ENCODE peak calls at places on chromosomes 13 and 19, in five cellular contexts. K is cardiac muscle cell, V is testis, L is RWPE1, S is left lung. M is an unnamed sample.

GRCh38 chr13:48994731-48995130 is 19.0 kb downstream of the FNDC3A start:
- DNase-seq in V (no peak), S (no peak), L (no peak), K (no peak), M (no peak)

GRCh38 chr13:95326695-95327094 is 25.4 kb upstream of the ABCC4 start:
- DNase-seq in L (no peak), V (no peak), K (no peak), S (no peak), M (no peak)

GRCh38 chr19:37988758-37989635 is 82.0 kb downstream of the SIPA1L3 start:
- DNase-seq in K (no peak), S (no peak), V (no peak), L (no peak), M (peak)

GRCh38 chr19:37251308-37252229 is 33.6 kb downstream of the ZNF383 start:
- DNase-seq in V (peak), L (peak), K (no peak), S (peak), M (peak)

GRCh38 chr19:3196064-3196932 is 10.6 kb downstream of the NCLN start:
- DNase-seq in K (no peak), S (peak), V (no peak), L (no peak), M (no peak)

GRCh38 chr19:5048727-5049553 is 80.0 kb downstream of the KDM4B start:
- DNase-seq in L (no peak), K (no peak), S (peak), V (no peak), M (no peak)

GRCh38 chr13:49503951-49504350 is 8.2 kb downstream of the PHF11 start:
- DNase-seq in L (no peak), S (no peak), V (no peak), K (no peak), M (no peak)

GRCh38 chr13:95301947-95302386 is 716 bp upstream of the ABCC4 start:
- DNase-seq in L (no peak), S (no peak), V (no peak), K (no peak), M (no peak)

GRCh38 chr19:12364391-12365093 is 941 bp downstream of the ZNF442 start:
- DNase-seq in S (no peak), V (peak), L (peak), K (peak), M (peak)

GRCh38 chr13:83498486-83499190 is 383.6 kb downstream of the SLITRK1 start:
- DNase-seq in L (peak), K (no peak), V (no peak), S (no peak), M (no peak)

GRCh38 chr19:10193666-10194499 is 870 bp downstream of the DNMT1 start:
- DNase-seq in L (peak), S (peak), K (no peak), V (peak), M (peak)

GRCh38 chr19:45455707-45456499 is 11.9 kb upstream of the FOSB start:
- DNase-seq in L (peak), V (peak), S (peak), K (peak), M (peak)

GRCh38 chr13:113086031-113086750 is 19.4 kb upstream of the F7 start:
- DNase-seq in V (no peak), S (peak), K (no peak), L (no peak), M (peak)

GRCh38 chr13:30334663-30335386 is 27.5 kb upstream of the KATNAL1 start:
- DNase-seq in S (no peak), K (peak), L (no peak), V (peak), M (no peak)

GRCh38 chr13:46995874-46996273 is 99.0 kb upstream of the HTR2A start:
- DNase-seq in L (no peak), V (no peak), S (no peak), K (no peak), M (no peak)

GRCh38 chr13:48750588-48751383 is 97.1 kb downstream of the CYSLTR2 start:
- DNase-seq in L (no peak), S (no peak), K (no peak), V (peak), M (no peak)

GRCh38 chr19:6100284-6100915 is 9.9 kb downstream of the RFX2 start:
- DNase-seq in V (peak), L (no peak), K (no peak), S (peak), M (peak)

GRCh38 chr13:50779443-50780200 is 63.9 kb downstream of the DLEU7 start:
- DNase-seq in L (no peak), V (no peak), K (no peak), S (no peak), M (no peak)

GRCh38 chr19:18675779-18676178 is 7.7 kb upstream of the CRTC1 start:
- DNase-seq in V (no peak), S (no peak), K (no peak), L (no peak), M (no peak)

GRCh38 chr13:76023644-76024043 is 387.5 kb downstream of the LMO7 start:
- DNase-seq in S (no peak), K (no peak), V (no peak), L (peak), M (no peak)

GRCh38 chr19:33444238-33444992 is 70.9 kb downstream of the CEBPG start:
- DNase-seq in V (no peak), L (no peak), K (no peak), S (no peak), M (peak)

GRCh38 chr13:95199896-95200295 is 101.4 kb downstream of the ABCC4 start:
- DNase-seq in L (no peak), V (no peak), S (no peak), K (no peak), M (no peak)

GRCh38 chr19:53546766-53547541 is 9.0 kb downstream of the ZNF331 start:
- DNase-seq in L (no peak), K (no peak), V (no peak), S (no peak), M (no peak)

GRCh38 chr19:28553005-28553404 is 659.9 kb downstream of the UQCRFS1 start:
- DNase-seq in L (no peak), S (no peak), V (no peak), K (no peak), M (no peak)

GRCh38 chr19:536881-537404 is 5.4 kb downstream of the CDC34 start:
- DNase-seq in S (no peak), V (no peak), K (no peak), L (no peak), M (no peak)

GRCh38 chr13:97043302-97043701 is 49.0 kb upstream of the OXGR1 start:
- DNase-seq in L (no peak), V (no peak), S (no peak), K (no peak), M (no peak)

GRCh38 chr19:53088091-53088490 is 15.1 kb downstream of the ZNF160 start:
- DNase-seq in K (no peak), S (no peak), V (no peak), L (no peak), M (no peak)

GRCh38 chr13:78689011-78689410 is 30.1 kb upstream of the OBI1 start:
- DNase-seq in L (no peak), V (no peak), K (peak), S (no peak), M (no peak)

GRCh38 chr19:21848706-21849105 is 12.7 kb upstream of the ZNF43 start:
- DNase-seq in V (no peak), L (no peak), K (no peak), S (no peak), M (no peak)

GRCh38 chr13:39783051-39783450 is 127.6 kb downstream of the COG6 start:
- DNase-seq in V (no peak), L (no peak), S (no peak), K (no peak), M (no peak)

GRCh38 chr13:73987618-73988017 is 146.6 kb downstream of the KLF12 start:
- DNase-seq in K (no peak), V (no peak), L (no peak), S (no peak), M (no peak)

GRCh38 chr13:95264225-95264624 is 37.0 kb downstream of the ABCC4 start:
- DNase-seq in S (no peak), L (no peak), V (no peak), K (no peak), M (no peak)

GRCh38 chr13:42211704-42212103 is 60.2 kb upstream of the AKAP11 start:
- DNase-seq in V (no peak), S (no peak), L (no peak), K (no peak), M (no peak)

GRCh38 chr19:42343344-42344110 is 18.1 kb downstream of the MEGF8 start:
- DNase-seq in V (no peak), L (no peak), K (no peak), S (no peak), M (no peak)

GRCh38 chr13:24215732-24216131 is 55.2 kb downstream of the SPATA13 start:
- DNase-seq in S (no peak), V (no peak), K (no peak), L (no peak), M (no peak)

GRCh38 chr13:68345963-68346362 is 1115.8 kb upstream of the PCDH9 start:
- DNase-seq in L (no peak), V (no peak), S (no peak), K (no peak), M (no peak)

GRCh38 chr13:114134944-114135610 is 2.7 kb upstream of the RASA3 start:
- DNase-seq in L (no peak), K (no peak), V (no peak), S (no peak), M (peak)

GRCh38 chr13:99656092-99656745 is 154.9 kb downstream of the TM9SF2 start:
- DNase-seq in K (peak), S (no peak), V (peak), L (peak), M (peak)

GRCh38 chr19:47720669-47721068 is 7.4 kb downstream of the EHD2 start:
- DNase-seq in K (no peak), V (no peak), S (no peak), L (no peak), M (no peak)
- H3K27ac ChIP-seq in K (no peak), V (peak), S (peak), L (peak), M (no peak)

DNA sequence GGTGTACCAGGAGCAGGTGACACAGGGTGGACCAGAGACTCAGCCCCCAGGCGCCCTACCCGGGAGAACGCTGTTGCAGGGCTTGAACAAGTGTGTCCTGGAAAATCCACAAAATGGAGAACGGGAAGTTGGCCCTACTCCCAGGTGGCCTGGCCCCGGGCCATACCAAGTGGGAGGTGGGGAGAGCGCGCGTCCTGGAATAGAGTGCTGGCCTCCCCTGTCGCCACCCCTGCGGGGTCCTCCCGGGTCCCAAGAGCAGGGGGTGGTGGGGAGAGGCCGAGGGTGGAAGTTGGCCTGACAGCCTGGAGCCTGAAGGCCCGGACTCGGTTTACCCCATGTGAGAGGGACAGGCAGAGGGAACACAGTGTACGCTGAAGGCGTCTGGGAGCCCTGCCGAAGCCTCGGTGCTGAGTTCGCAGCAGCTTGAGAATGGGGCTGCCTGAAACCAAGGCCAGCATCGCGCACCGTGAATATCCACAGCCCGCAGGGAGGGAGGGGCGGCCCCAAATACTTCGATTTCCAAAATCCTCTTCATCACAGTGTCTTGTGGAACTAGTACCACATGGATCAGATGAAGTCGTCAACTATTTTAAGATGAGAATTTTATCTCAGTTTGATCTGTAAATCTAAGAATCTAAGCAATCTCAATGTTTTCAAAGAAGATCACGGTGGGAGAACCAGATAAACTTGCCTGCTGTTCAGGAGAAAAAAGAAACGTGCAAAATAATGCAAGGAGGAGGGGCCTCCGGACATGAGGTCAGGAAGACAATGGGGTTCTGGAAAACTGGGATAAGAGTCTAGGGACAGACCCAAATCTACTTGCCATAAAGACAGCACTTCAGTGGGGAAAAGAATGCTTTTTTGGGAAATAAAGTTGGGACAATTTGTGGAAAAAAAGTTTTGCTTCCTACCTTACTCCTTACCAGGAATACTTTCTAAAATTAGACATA is 10.4 kb upstream of the KLF16 start:
- DNase-seq in V (peak), K (no peak), L (no peak), S (no peak), M (peak)
- H3K27ac ChIP-seq in V (peak), K (no peak), L (peak), S (peak), M (peak)

DNA sequence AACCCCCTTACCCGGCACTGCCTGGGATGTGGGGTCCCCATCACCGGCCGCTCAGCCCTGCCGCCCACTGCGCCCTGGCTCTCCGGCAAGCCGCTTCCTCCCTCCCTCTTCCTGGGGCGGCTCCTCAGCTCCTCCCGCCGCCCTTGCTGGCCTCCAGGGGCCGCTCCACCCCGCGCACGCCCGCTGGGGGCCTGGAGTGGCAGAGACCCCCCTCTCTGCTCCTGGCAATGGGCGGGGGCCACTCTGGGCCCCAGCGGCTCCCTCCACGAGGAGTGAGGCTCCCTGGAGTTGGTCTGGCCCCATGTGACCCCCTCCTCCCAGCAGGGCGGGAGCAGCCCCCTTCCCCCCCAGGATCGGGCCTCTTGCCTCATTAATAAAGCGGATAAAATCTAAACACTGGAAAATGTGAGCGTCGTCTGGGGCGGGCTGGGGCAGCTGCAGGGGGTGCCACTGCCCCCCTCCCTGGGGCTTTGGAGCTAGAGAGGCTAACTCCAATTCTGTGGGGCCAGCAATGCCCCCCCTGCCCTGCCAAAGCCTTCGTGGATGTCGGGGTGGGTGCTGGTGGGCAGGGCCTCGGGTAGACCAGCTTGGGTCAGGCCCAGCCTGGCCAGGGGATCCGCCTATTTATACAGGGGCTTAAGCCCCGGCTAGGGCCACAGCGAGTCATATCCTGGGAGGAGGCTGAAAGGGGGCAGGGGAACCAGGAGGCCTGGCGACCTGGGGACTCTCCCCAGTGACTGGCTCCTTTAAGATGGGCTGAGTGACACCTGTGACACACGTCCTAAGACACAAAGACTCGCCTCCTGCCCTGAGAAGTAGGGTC is at the start of gene PTGER1:
- DNase-seq in K (peak), V (no peak), L (no peak), S (peak), M (no peak)
- H3K27ac ChIP-seq in K (no peak), V (no peak), L (peak), S (no peak), M (peak)

GRCh38 chr19:35746087-35746462 is 624 bp downstream of the PSENEN start:
- DNase-seq in K (no peak), V (no peak), S (no peak), L (no peak), M (no peak)

GRCh38 chr19:35745328-35746086 is at the start of the genes PSENEN and U2AF1L4:
- DNase-seq in S (peak), K (peak), L (peak), V (peak), M (peak)

GRCh38 chr19:35744688-35745327 is 410 bp downstream of the U2AF1L4 start:
- DNase-seq in L (peak), K (peak), S (peak), V (peak), M (peak)

GRCh38 chr19:35743640-35744306 is 1.4 kb downstream of the U2AF1L4 start:
- DNase-seq in K (no peak), L (no peak), V (no peak), S (no peak), M (peak)

DNA sequence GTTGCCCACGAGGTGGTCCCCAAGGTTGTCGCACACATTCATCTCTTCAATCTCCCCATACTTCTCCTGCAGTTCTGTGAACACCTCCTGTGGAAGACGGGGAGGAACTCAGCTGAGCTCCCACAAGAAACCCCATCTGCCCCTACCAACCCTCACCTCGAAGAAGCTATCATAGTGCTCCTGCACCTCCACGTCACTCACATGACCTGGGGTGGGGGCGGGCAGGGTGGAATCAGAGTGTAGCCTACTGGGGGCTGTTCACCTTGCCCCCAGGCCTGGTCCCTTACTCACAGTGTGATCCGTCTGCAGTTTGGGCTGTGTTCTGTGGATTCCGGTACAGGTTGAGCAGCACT is 907 bp downstream of the U2AF1L4 start:
- DNase-seq in K (no peak), L (no peak), V (no peak), S (no peak), M (no peak)
- H3K27ac ChIP-seq in K (no peak), L (peak), V (peak), S (no peak), M (peak)

DNA sequence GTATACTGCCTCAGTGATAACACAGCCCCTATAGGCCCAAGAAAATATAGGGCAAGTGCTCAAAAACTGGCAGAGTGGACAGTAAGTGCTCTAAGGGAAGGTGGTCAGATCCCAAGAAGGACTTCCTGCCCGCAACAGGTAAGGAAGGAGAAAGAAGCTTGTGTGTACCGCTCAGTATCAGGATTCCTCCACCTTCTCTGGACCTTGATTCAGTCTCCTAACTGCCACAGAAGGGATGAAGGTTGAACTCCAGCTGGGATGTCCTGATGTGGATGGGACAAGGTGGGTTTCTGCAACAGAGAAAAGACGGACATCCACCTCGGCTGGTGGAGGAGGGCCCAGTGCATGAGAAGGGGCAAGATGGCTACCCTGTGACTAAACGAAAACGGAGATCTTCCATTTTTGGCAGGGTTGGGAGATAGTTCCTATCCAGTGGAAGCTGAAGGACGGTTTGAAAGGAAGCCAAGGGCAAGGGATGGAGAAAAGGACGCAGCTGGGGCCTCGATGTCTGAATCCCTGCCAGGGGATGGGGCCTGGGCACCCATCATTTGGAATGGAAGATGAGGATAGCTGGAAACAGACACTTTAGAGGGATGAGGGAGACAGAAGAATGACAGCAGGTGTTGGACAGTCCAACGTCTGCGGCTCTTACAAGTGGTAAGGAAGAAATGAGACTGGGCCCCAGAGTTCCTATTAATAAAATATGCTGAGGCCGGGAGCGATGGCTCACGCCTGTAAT is 1.3 kb upstream of the ATF5 start:
- DNase-seq in L (no peak), V (no peak), S (peak), K (no peak), M (no peak)
- H3K27ac ChIP-seq in L (peak), V (no peak), S (peak), K (no peak), M (no peak)

DNA sequence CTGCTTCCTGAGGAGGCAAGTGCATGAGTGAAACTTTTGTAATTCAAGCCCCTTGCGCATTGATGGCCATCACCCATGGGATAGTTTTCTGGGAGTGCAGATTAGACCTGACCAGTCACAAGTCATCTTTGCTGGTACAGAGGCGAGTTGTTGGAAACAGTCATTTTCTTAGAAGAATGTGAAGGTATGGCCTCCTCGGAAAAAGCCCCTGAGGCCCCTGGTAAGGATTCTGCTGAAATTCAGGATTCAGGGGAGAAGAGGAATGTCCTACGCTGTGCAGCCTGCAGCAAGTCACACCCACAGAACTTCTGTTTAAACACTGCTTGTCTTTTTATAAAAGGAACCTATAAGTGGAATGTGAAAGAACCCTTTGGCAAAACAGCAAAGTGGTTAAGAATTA is 11.0 kb upstream of the SPART start:
- DNase-seq in S (no peak), K (no peak), V (no peak), L (no peak), M (no peak)
- H3K27ac ChIP-seq in S (peak), K (no peak), V (peak), L (no peak), M (no peak)

M was measured in spleen.